ENCODE peak calls at places on chromosomes 1 and 21, in eight cellular contexts. I, V, O, C, L, F, X and M are unnamed samples.

GRCh38 chr1:164640673-164641352 is 81.8 kb downstream of the PBX1 start:
- DNase-seq in O (no peak), C (no peak), V (no peak), X (no peak), F (no peak), I (no peak), L (peak), M (no peak)

GRCh38 chr1:81803423-81804103 is 2.8 kb downstream of the ADGRL2 start:
- DNase-seq in C (no peak), X (no peak), I (no peak), F (no peak), O (no peak), V (no peak), L (no peak), M (no peak)

GRCh38 chr1:227796359-227796915 is 19.0 kb upstream of the PRSS38 start:
- DNase-seq in F (no peak), C (no peak), X (peak), L (no peak), V (no peak), O (no peak), I (no peak), M (no peak)

GRCh38 chr1:75097686-75098085 is 36.5 kb upstream of the LHX8 start:
- DNase-seq in O (no peak), L (peak), F (no peak), C (no peak), V (no peak), I (no peak), X (no peak), M (no peak)

GRCh38 chr1:101065575-101065974 is 40.0 kb upstream of the DPH5 start:
- DNase-seq in C (no peak), O (no peak), V (no peak), F (no peak), I (no peak), X (no peak), L (no peak), M (no peak)

GRCh38 chr1:31798433-31799195 is 17.2 kb downstream of the SPOCD1 start:
- DNase-seq in I (no peak), C (no peak), V (no peak), X (no peak), L (peak), F (no peak), O (no peak), M (peak)

GRCh38 chr1:88566615-88567387 is 117.3 kb upstream of the PKN2 start:
- DNase-seq in L (no peak), X (no peak), V (no peak), I (no peak), O (no peak), C (no peak), F (no peak), M (no peak)

GRCh38 chr21:33522297-33522696 is 19.6 kb downstream of the GART start:
- DNase-seq in L (no peak), C (no peak), X (no peak), I (no peak), F (no peak), O (no peak), V (no peak), M (no peak)

GRCh38 chr1:61055110-61055614 is 27.2 kb upstream of the NFIA start:
- DNase-seq in I (no peak), V (no peak), C (no peak), L (no peak), O (peak), X (no peak), F (no peak), M (no peak)

GRCh38 chr1:27970401-27970800 is 10.6 kb downstream of the XKR8 start:
- DNase-seq in L (peak), O (no peak), F (no peak), V (no peak), X (no peak), C (no peak), I (no peak), M (peak)

DNA sequence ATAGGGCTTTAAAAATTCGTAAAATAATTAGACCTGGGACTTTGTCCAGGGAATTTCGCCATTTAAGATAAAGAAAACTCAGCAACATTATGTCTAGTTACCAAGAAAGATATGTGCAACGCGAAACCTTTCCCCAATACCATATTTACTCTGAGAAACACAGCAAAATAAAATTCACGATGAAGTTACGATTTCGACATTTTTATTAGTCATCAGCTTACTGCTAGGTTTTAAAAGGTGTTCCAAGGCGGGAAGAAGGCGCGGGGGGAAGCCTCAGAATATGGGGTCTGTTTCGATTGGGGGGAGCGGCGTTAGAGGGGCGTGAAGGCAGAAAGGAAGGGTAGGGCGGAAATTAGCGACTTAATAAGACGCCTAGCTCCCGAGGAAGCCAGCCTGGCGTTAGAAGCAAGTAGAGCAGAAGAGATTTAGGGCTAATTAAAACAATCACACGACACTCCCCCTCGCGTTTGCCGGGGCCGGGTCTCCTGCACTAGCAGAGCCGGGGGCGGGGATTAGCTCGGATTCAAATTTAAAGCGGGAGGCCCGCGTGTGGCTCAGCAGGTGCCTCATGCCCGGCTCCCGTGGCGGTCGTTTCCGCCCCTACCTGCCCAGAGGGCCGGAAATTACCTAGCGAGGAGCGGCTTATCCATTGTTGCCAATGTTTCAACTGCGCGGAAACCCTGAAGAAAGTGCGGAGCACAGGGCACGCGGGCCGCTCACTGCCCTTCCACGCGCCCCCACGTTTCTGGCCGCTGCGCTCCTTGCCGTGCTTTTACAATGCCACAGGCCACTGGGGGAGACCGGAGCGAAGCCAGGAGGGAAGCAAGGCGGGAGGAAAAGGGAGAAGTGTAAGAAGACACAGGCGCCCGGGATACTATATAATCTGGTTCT is 795 bp upstream of the POU2F1 start:
- DNase-seq in C (peak), O (peak), X (peak), F (peak), L (peak), V (peak), I (peak), M (peak)
- TF ChIP-seq POLR2A in C (peak), O (peak), X (peak), F (no peak), L (no peak), V (peak), I (no peak), M (peak)

GRCh38 chr1:86822463-86822862 is 91.5 kb downstream of the SELENOF start:
- DNase-seq in C (no peak), L (no peak), X (no peak), O (no peak), I (no peak), V (no peak), F (no peak), M (no peak)

GRCh38 chr1:86828024-86828423 is 85.9 kb downstream of the SELENOF start:
- DNase-seq in X (no peak), F (no peak), L (no peak), C (no peak), V (no peak), I (no peak), O (no peak), M (no peak)

GRCh38 chr1:86825294-86825693 is 88.6 kb downstream of the SELENOF start:
- DNase-seq in L (peak), O (no peak), C (no peak), I (no peak), V (no peak), X (no peak), F (no peak), M (no peak)

GRCh38 chr1:86821956-86822355 is 92.0 kb downstream of the SELENOF start:
- DNase-seq in L (no peak), V (no peak), X (no peak), O (no peak), C (no peak), F (no peak), I (no peak), M (no peak)

GRCh38 chr1:86823821-86824500 is 90.0 kb downstream of the SELENOF start:
- DNase-seq in I (no peak), F (no peak), X (no peak), V (no peak), L (no peak), C (no peak), O (no peak), M (no peak)
- TF ChIP-seq POLR2A in I (no peak), F (no peak), X (no peak), V (no peak), L (no peak), C (no peak), O (no peak), M (no peak)

GRCh38 chr1:77796695-77797405 is 17.4 kb downstream of the MIGA1 start:
- DNase-seq in O (no peak), C (no peak), X (peak), L (no peak), I (no peak), V (no peak), F (no peak), M (no peak)
- TF ChIP-seq POLR2A in O (no peak), C (no peak), X (no peak), L (no peak), I (no peak), V (no peak), F (no peak), M (no peak)

DNA sequence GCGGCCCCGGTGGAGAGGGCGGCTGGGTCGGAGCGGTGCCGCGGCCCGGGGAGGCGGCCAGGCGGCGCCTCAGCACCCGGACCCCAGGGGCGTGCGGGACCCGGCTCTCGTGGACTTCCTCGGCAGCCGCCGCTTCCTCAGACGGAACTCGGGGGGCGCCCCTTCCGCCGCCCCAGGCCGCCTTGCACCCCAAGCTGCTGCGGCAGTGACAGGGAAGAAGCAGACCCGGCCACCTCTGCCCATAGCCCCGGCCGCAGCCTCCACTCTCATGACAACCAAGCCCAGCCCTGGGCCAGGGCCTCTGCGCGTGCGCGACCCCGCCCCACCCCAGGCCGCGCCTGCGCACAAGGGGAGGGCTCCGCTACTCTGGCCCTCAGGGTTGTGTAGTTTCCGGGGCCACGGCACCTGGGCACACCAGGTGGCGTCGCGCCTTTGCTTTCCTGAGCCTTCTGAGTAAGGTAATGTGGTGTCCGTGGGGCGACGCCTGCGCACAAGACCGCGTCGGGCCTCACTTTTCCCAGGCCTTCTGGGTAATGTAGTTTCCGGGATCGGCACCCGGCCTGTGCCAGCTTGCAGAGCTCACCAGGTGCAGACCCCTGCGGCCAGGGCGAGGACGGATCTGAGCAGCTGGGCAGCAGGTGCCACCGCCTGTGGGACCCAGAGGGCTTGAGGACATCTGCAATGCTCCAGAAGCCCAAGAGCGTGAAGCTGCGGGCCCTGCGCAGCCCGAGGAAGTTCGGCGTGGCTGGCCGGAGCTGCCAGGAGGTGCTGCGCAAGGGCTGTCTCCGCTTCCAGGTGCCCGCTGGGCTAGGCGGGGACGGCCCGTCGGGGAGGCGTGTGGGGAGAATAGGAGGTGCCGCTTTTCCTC is at the start of the genes CEP104 and DFFB:
- DNase-seq in X (peak), C (peak), I (peak), O (peak), L (peak), V (peak), F (peak), M (peak)
- TF ChIP-seq POLR2A in X (peak), C (peak), I (peak), O (peak), L (peak), V (no peak), F (no peak), M (peak)

DNA sequence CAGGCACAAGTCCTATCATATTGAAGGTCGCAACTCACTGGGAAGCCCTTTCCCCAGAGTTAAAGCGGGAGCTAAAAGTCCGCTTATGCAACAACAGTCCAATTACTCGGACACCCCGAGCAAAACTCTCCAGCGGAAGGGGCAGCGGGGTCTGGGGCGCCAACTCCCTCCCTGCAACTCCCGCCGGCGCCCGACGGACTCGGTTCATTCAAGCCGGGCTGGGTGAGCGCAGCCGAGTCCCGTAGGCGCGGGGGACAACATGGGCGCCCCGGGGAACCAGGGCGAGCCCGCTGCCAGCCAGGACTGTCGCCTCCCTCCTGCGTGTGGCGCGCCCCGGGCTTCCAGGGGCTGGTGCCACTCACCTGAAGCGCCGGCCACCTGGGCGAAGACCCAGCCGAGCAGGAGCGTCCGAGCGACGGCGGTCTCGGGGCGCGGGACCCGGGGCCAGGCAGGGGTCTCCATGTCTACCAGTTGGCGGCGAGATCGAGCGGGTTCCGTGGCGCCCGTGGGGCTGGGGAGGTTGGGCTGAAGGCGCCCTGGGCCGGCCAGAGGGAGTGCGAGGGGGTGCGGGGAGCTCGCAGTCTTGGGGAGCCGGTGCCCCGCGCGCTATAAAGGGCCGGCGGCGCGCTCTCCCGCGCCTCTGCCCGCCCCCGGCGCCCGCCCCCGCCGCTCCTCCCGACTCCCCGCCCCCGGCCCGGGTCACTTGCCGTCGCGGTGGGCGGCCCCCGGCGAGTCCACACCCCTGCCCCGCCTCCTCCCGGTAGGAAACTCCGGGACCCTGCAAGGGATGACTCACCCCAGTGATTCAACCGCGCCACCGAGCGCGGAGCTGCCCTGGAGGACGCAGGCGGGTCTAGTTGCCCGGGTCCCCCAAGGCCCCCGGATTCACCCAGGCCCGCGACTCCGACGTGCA is at the start of gene F3:
- DNase-seq in I (peak), C (no peak), V (peak), O (peak), X (peak), F (peak), L (peak), M (peak)
- TF ChIP-seq POLR2A in I (peak), C (peak), V (peak), O (no peak), X (no peak), F (no peak), L (peak), M (peak)

DNA sequence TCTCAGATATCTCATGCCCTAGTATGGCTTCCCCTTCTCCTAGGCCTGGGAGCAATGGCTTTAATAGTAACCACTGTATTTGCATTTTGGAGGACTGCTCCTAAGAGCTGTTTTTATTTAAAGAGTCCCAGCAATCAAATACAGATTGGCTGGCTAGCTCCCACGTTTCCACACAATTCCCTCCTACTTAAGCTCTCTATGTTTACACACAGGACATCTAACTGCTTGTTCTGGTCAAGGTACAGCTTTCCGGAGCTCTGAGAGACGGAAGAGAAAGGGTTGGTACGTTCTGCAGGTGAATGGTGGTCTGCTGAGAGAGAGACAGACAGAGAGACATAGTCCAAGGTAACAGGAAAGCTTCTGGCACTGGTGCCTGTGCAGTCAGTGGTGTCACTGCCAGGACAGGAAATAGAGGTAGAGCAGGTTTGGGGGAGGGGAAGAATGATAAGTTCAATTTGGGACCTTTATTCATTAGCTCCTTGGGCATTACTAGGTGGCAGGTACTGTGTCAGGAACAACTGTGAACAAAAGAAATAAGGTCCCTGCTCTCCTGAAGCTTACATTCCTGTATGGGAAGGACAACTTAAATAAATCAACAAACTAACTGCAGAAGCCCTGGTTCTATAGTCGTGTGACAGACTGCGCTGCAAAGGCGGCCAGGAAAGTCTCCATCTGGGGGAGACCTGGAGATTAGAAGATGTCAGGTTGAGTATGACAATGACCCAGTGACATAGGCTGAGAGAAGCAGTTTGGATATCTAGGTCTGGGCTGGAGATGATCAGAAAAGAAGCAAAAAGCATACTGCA is 1.2 kb upstream of the SLC25A33 start:
- DNase-seq in O (no peak), V (no peak), C (no peak), X (no peak), L (no peak), I (no peak), F (no peak), M (no peak)
- TF ChIP-seq POLR2A in O (no peak), V (no peak), C (no peak), X (no peak), L (no peak), I (no peak), F (no peak), M (no peak)

GRCh38 chr1:112359961-112360767 is 35.9 kb upstream of the CTTNBP2NL start:
- DNase-seq in L (peak), C (no peak), I (no peak), X (no peak), F (peak), O (no peak), V (no peak), M (no peak)
- TF ChIP-seq POLR2A in L (no peak), C (no peak), I (peak), X (no peak), F (no peak), O (no peak), V (no peak), M (no peak)